ENCODE peak calls at places on chromosomes 16 and 17, in seven cellular contexts. G is NCI-H1417; U is progenitor cell of endocrine pancreas; Q is LHCN-M2; V is iPS-NIHi11; F is activated naive CD4-positive, alpha-beta T cell; A is thoracic aorta. R is an unnamed sample.

GRCh38 chr17:50559674-50560184 is 786 bp upstream of the CACNA1G start:
- DNase-seq in A (peak), F (no peak), V (peak), G (no peak), U (no peak), Q (peak), R (no peak)

GRCh38 chr17:7041607-7042506 is 2.0 kb downstream of the SLC16A11 start:
- DNase-seq in F (no peak), V (peak), A (no peak), U (no peak), Q (no peak), G (no peak), R (no peak)

GRCh38 chr17:80499536-80499935 is 23.1 kb upstream of the NPTX1 start:
- DNase-seq in Q (no peak), A (no peak), G (no peak), V (no peak), F (no peak), U (no peak), R (no peak)

GRCh38 chr17:80526116-80526910 is 18.3 kb upstream of the RPTOR start:
- DNase-seq in A (no peak), G (peak), U (no peak), Q (no peak), V (peak), F (no peak), R (no peak)

GRCh38 chr17:42577140-42577531 is 393 bp downstream of the PSMC3IP start:
- DNase-seq in U (no peak), V (no peak), F (no peak), G (no peak), A (no peak), Q (no peak), R (no peak)

GRCh38 chr16:84308120-84308519 is 13.4 kb downstream of the WFDC1 start:
- DNase-seq in U (peak), Q (peak), V (peak), F (no peak), G (peak), A (no peak), R (peak)

GRCh38 chr16:80253741-80254140 is 287.1 kb upstream of the DYNLRB2 start:
- DNase-seq in U (no peak), G (no peak), V (no peak), Q (no peak), A (no peak), F (no peak), R (no peak)

GRCh38 chr16:52128407-52128806 is 418.5 kb downstream of the TOX3 start:
- DNase-seq in U (no peak), Q (no peak), G (no peak), F (no peak), V (no peak), A (no peak), R (no peak)

GRCh38 chr16:31196324-31197088 is 6.1 kb downstream of the PYCARD start:
- DNase-seq in U (no peak), G (no peak), V (no peak), Q (no peak), A (no peak), F (no peak), R (no peak)

GRCh38 chr16:78973041-78973440 is 627.5 kb downstream of the MAF start:
- DNase-seq in V (no peak), G (peak), Q (no peak), A (no peak), F (no peak), U (no peak), R (no peak)

GRCh38 chr17:67606471-67606870 is 111.3 kb upstream of the NOL11 start:
- DNase-seq in V (no peak), Q (no peak), U (no peak), F (no peak), G (no peak), A (no peak), R (no peak)

GRCh38 chr16:88369447-88370008 is 13.2 kb upstream of the ZNF469 start:
- DNase-seq in A (no peak), F (no peak), Q (no peak), V (no peak), U (no peak), G (no peak), R (no peak)